ENCODE peak calls at places on chromosomes 3 and 15, in six cellular contexts. V is stimulated activated CD8-positive, alpha-beta memory T cell treated with anti-CD3 and anti-CD28 coated beads, Interleukin-7, amount 100 ng/mL, for 1 hour; J is activated CD8-positive, alpha-beta memory T cell treated with anti-CD3 and anti-CD28 coated beads, Interleukin-2, amount 50 U/mL, for 48 hours; M is T47D; U is pancreas; W is BJ. P is an unnamed sample.
A peak's percentile ranks its signal among the peaks of the same experiment; 100 is the strongest.

GRCh38 chr3:135918600-135918999 is 46.9 kb upstream of the PPP2R3A start:
- DNase-seq in M (peak; percentile 27), V (no peak), J (no peak), W (no peak), U (no peak), P (no peak)

GRCh38 chr3:194876403-194877165 is 190.9 kb downstream of the FAM43A start:
- DNase-seq in W (no peak), U (no peak), J (no peak), V (no peak), M (no peak), P (no peak)

GRCh38 chr3:138479355-138479964 is 45.0 kb downstream of the ESYT3 start:
- DNase-seq in M (no peak), W (no peak), V (no peak), U (no peak), J (no peak), P (no peak)

GRCh38 chr15:100687532-100688215 is 85.3 kb downstream of the ASB7 start:
- DNase-seq in J (no peak), M (no peak), W (no peak), U (no peak), V (no peak), P (no peak)

GRCh38 chr15:40234783-40235182 is 4.1 kb upstream of the PAK6 start:
- DNase-seq in W (no peak), V (no peak), U (no peak), M (no peak), J (no peak), P (no peak)

GRCh38 chr3:29441422-29441821 is 160.6 kb downstream of the RBMS3 start:
- DNase-seq in J (no peak), M (no peak), W (no peak), V (no peak), U (no peak), P (no peak)

GRCh38 chr3:71341721-71342120 is 241.8 kb downstream of the FOXP1 start:
- DNase-seq in M (no peak), V (no peak), W (peak; percentile 63), U (no peak), J (no peak), P (no peak)

GRCh38 chr15:89912674-89913396 is at the start of gene ARPIN:
- DNase-seq in W (no peak), J (peak; percentile 57), V (no peak), U (peak; percentile 60), M (no peak), P (no peak)

GRCh38 chr3:19948192-19948591 is 1.3 kb downstream of the RAB5A start:
- DNase-seq in U (no peak), M (no peak), V (no peak), W (no peak), J (no peak), P (no peak)

GRCh38 chr15:56857828-56858227 is 60.6 kb upstream of the TCF12 start:
- DNase-seq in V (no peak), M (no peak), U (no peak), W (no peak), J (no peak), P (no peak)

GRCh38 chr15:62625421-62626033 is 417.0 kb upstream of the TPM1 start:
- DNase-seq in U (no peak), V (no peak), J (no peak), W (peak; percentile 56), M (no peak), P (no peak)

GRCh38 chr3:22129101-22129500 is 378.1 kb upstream of the ZNF385D start:
- DNase-seq in U (no peak), W (no peak), M (no peak), J (no peak), V (no peak), P (no peak)

GRCh38 chr15:68492855-68493254 is 60.9 kb upstream of the ITGA11 start:
- DNase-seq in J (peak; percentile 15), V (no peak), W (no peak), U (no peak), M (no peak), P (no peak)

GRCh38 chr3:102025568-102025967 is 176.3 kb downstream of the NFKBIZ start:
- DNase-seq in W (no peak), U (no peak), M (no peak), J (no peak), V (no peak), P (no peak)

GRCh38 chr3:112744825-112745566 is 101.7 kb downstream of the CD200R1L start:
- DNase-seq in W (no peak), V (no peak), U (no peak), J (no peak), M (no peak), P (no peak)

GRCh38 chr3:127014536-127015281 is 31.8 kb downstream of the PLXNA1 start:
- DNase-seq in J (no peak), M (no peak), U (no peak), W (no peak), V (no peak), P (no peak)

GRCh38 chr15:44719293-44719999 is 8.1 kb downstream of the B2M start:
- DNase-seq in W (no peak), M (no peak), J (peak; percentile 83), U (no peak), V (no peak), P (no peak)

GRCh38 chr15:31325432-31325975 is 1.1 kb upstream of the KLF13 start:
- DNase-seq in W (no peak), M (no peak), V (no peak), J (peak; percentile 75), U (peak; percentile 68), P (no peak)

GRCh38 chr3:195372220-195372619 is 70.6 kb downstream of the ACAP2 start:
- DNase-seq in U (no peak), M (no peak), J (no peak), W (no peak), V (no peak), P (no peak)

GRCh38 chr15:33975023-33975565 is 6.8 kb downstream of the CHRM5 start:
- DNase-seq in V (no peak), W (no peak), M (no peak), J (no peak), U (no peak), P (no peak)

GRCh38 chr3:186317478-186317877 is 44.6 kb downstream of the DGKG start:
- DNase-seq in W (no peak), U (no peak), J (no peak), M (no peak), V (no peak), P (no peak)

GRCh38 chr3:142574665-142575064 is 3.9 kb downstream of the ATR start:
- DNase-seq in V (no peak), M (no peak), W (no peak), J (no peak), U (no peak), P (no peak)

GRCh38 chr3:71870966-71871512 is 86.1 kb upstream of the PROK2 start:
- DNase-seq in J (no peak), M (no peak), W (no peak), V (no peak), U (no peak), P (no peak)

GRCh38 chr3:137013955-137014688 is 56.3 kb downstream of the IL20RB start:
- DNase-seq in J (peak; percentile 96), V (peak; percentile 84), U (peak; percentile 86), W (no peak), M (peak; percentile 79), P (peak; percentile 61)

GRCh38 chr15:93241696-93242585 is 152.9 kb upstream of the RGMA start:
- DNase-seq in M (no peak), U (no peak), W (no peak), J (no peak), V (no peak), P (no peak)

GRCh38 chr3:142022381-142022780 is 127.0 kb downstream of the TFDP2 start:
- DNase-seq in U (no peak), W (no peak), J (no peak), V (no peak), M (no peak), P (no peak)

GRCh38 chr3:126683506-126683905 is 20.5 kb upstream of the CHCHD6 start:
- DNase-seq in M (no peak), J (no peak), W (no peak), U (no peak), V (no peak), P (no peak)